ENCODE peak calls at places on chromosomes 13 and 19, in four cellular contexts. J is stomach, Z is colonic mucosa, K is heart right ventricle. M is an unnamed sample.

GRCh38 chr19:51071006-51071405 is 6.1 kb upstream of the KLK13 start:
- DNase-seq in J (peak; percentile 53), Z (no peak), K (no peak), M (no peak)

GRCh38 chr19:43439183-43440063 is 24.7 kb downstream of the TEX101 start:
- DNase-seq in J (no peak), Z (no peak), K (no peak), M (no peak)

GRCh38 chr19:2573916-2574315 is 98.0 kb downstream of the GADD45B start:
- DNase-seq in J (no peak), Z (no peak), K (no peak), M (no peak)

GRCh38 chr19:45273532-45273877 is 22.4 kb downstream of the MARK4 start:
- DNase-seq in K (no peak), Z (no peak), J (no peak), M (no peak)

GRCh38 chr19:32339988-32340874 is 5.2 kb upstream of the ZNF507 start:
- DNase-seq in J (peak; percentile 82), Z (peak; percentile 66), K (peak; percentile 68), M (no peak)

GRCh38 chr13:76635232-76636021 is 250.8 kb downstream of the KCTD12 start:
- DNase-seq in Z (no peak), J (no peak), K (no peak), M (no peak)

GRCh38 chr13:114130708-114131580 is 1.5 kb downstream of the RASA3 start:
- DNase-seq in K (peak; percentile 53), Z (peak; percentile 47), J (no peak), M (no peak)

GRCh38 chr19:5666921-5667610 is 13.2 kb downstream of the MICOS13 start:
- DNase-seq in J (no peak), K (no peak), Z (no peak), M (no peak)

GRCh38 chr13:52004508-52005183 is 6.6 kb downstream of the ATP7B start:
- DNase-seq in K (no peak), Z (peak; percentile 63), J (no peak), M (no peak)

GRCh38 chr19:33386361-33386858 is 12.9 kb downstream of the CEBPG start:
- DNase-seq in J (no peak), Z (no peak), K (no peak), M (peak; percentile 9)

GRCh38 chr19:30673336-30673735 is 301.2 kb downstream of the ZNF536 start:
- DNase-seq in K (no peak), J (peak; percentile 14), Z (no peak), M (no peak)

GRCh38 chr13:26253262-26253786 is 605 bp upstream of the CDK8 start:
- DNase-seq in Z (no peak), K (no peak), J (no peak), M (no peak)

GRCh38 chr19:49712397-49712859 is 21.5 kb downstream of the CPT1C start:
- DNase-seq in Z (peak; percentile 65), K (peak; percentile 63), J (no peak), M (no peak)

GRCh38 chr13:52361225-52361624 is 44.7 kb downstream of the THSD1 start:
- DNase-seq in Z (no peak), J (no peak), K (no peak), M (no peak)

GRCh38 chr19:5563941-5564612 is 3.7 kb downstream of the TINCR start:
- DNase-seq in Z (no peak), K (no peak), J (no peak), M (no peak)

GRCh38 chr13:66915596-66916185 is 314.4 kb downstream of the PCDH9 start:
- DNase-seq in K (no peak), Z (no peak), J (no peak), M (no peak)

GRCh38 chr19:28128341-28128740 is 1084.6 kb downstream of the UQCRFS1 start:
- DNase-seq in J (no peak), K (no peak), Z (no peak), M (no peak)

GRCh38 chr13:79369226-79369625 is 36.8 kb downstream of the RBM26 start:
- DNase-seq in K (no peak), J (no peak), Z (no peak), M (no peak)

GRCh38 chr13:98994896-98995295 is 17.0 kb upstream of the DOCK9 start:
- DNase-seq in K (no peak), J (no peak), Z (no peak), M (no peak)

GRCh38 chr13:97659602-97660001 is 225.6 kb downstream of the RAP2A start:
- DNase-seq in Z (no peak), J (no peak), K (no peak), M (no peak)

DNA sequence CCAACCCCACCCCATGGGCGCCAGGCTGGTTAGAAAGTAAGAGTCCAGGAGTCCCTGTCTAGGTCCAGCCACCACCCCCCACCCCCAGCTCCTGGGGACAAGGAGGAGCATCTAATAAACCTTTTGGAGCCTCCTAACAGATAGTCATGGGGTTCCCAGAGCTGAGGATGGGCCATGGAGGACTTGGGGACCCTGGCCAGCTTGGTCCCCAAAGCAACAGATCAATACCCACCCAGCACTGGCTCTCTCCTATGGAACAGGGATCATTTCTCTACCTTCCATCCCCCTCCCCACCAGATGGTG is 9.4 kb downstream of the NR2F6 start:
- DNase-seq in Z (peak; percentile 68), J (no peak), K (no peak), M (no peak)
- H3K27ac ChIP-seq in Z (peak overlapping the region; percentile 70), J (peak overlapping the region; percentile 61), K (peak overlapping the region; percentile 68), M (no peak overlapping the region)

DNA sequence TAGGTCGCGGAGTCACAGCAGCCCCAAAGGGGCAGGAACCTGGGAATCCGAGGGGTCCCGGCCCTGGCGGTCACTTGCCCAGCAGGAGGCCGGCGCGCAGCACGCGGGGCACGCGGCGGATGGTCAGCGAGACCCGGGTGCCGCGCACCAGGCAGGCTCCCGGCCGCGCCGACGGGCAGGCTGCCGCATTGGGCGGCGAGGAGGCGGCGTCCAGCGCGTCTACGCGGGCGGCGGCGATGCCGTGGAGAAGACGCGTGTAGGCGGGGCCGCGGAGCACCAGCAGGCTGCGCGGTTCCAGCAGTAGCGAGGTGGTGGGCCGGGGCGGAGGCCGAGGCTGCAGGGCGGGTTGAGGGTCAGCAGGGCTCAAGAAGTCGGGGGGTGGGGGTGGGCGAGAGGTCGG is 607 bp upstream of the SYNE4 start:
- DNase-seq in K (peak; percentile 76), J (peak; percentile 72), Z (peak; percentile 72), M (no peak)
- H3K4me3 ChIP-seq in K (peak overlapping the region; percentile 49), J (peak overlapping the region; percentile 38), Z (peak overlapping the region; percentile 51), M (no peak overlapping the region)

GRCh38 chr19:40025938-40026596 is 29.2 kb downstream of the ZNF546 start:
- DNase-seq in J (no peak), K (no peak), Z (no peak), M (no peak)
- H3K27ac ChIP-seq in J (no peak overlapping the region), K (no peak overlapping the region), Z (no peak overlapping the region), M (no peak overlapping the region)

DNA sequence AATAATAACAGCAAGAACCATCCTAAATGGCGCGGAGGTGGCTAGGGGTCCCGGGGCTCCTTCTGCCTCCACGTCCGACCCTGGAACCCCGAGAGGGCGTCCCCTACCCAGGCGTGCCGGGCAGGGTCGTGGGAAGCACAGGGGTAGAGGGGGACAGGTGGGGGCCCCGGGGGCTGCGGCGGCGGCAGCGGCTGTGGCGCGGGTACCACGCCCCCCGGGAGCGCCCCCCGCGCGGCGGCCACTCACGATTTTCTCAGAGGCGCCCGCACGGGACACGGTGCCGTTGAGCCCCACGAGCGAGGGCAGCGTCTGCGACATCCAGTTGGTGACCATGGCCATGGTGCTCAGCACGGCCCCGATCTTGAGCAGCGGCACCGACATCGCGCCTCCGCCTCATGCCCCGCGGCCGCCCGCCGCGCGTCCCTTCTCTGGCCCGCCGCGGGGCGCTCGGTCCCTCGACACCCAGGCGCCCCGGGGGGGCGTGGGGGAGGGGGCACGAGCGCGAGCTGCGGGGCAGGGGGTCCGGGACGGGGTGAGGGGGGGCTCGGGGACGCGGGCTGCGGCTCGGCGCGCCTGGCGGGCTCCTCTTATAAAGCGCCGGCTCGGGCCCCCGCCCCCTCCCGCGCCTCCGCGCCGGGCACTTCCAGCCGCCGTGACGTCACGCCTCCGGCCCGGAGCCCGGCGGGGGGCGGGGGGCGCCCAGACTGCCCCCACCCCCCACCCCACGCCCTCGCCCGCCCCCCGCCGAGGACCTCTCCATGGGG is 22.9 kb downstream of the OLFM2 start:
- DNase-seq in J (peak; percentile 28), K (no peak), Z (no peak), M (no peak)
- H3K4me3 ChIP-seq in J (peak overlapping the region; percentile 53), K (peak overlapping the region; percentile 42), Z (peak overlapping the region; percentile 37), M (no peak overlapping the region)

GRCh38 chr19:35278578-35279284 is 3.6 kb upstream of the HAMP start:
- DNase-seq in K (no peak), J (no peak), Z (no peak), M (no peak)

GRCh38 chr19:35273686-35274259 is 5.0 kb downstream of the USF2 start:
- DNase-seq in Z (no peak), J (no peak), K (no peak), M (no peak)

GRCh38 chr19:35274323-35274722 is 5.6 kb downstream of the USF2 start:
- DNase-seq in J (no peak), K (no peak), Z (no peak), M (no peak)

GRCh38 chr19:35279374-35279773 is 3.0 kb upstream of the HAMP start:
- DNase-seq in Z (no peak), J (no peak), K (no peak), M (no peak)

DNA sequence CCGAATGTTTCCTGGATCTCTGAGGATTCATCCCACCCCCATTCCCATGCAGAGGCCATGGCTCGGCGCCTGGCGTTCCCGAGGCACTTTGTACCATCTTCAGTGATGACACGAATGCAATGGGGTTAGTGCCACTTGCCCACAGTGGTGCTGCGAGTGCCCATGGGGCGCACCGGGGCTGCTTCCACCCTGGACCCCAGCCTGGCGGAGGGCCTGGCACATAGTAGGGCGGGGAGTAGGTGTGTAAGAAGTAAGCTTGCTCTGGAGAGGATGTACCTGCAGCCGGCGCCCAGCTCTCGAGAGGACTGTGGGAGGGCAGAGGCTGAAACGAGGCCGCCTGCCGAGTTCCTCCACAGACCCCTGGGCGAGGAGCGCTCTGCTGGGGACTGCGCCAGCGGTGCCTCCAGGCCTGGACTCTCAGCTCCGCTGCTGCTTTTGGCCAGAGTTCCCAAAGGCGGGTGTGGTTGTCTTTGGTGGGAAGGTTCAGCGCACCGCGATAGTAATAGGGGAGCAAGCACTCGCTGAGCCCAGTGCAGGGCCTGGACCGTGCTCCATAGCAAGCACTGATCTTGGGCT is 5.5 kb upstream of the HAMP start:
- DNase-seq in J (no peak), K (no peak), Z (no peak), M (no peak)
- H3K27ac ChIP-seq in J (no peak overlapping the region), K (no peak overlapping the region), Z (no peak overlapping the region), M (no peak overlapping the region)

GRCh38 chr13:109600078-109600477 is 186.3 kb downstream of the IRS2 start:
- DNase-seq in J (no peak), Z (no peak), K (no peak), M (no peak)

GRCh38 chr13:109593230-109593629 is 193.2 kb downstream of the IRS2 start:
- DNase-seq in Z (no peak), J (no peak), K (no peak), M (no peak)

GRCh38 chr13:109592776-109593175 is 193.6 kb downstream of the IRS2 start:
- DNase-seq in K (no peak), Z (no peak), J (no peak), M (no peak)

GRCh38 chr13:109595466-109595865 is 190.9 kb downstream of the IRS2 start:
- DNase-seq in J (no peak), Z (no peak), K (no peak), M (no peak)
- H3K4me3 ChIP-seq in J (no peak overlapping the region), Z (no peak overlapping the region), K (no peak overlapping the region), M (no peak overlapping the region)

DNA sequence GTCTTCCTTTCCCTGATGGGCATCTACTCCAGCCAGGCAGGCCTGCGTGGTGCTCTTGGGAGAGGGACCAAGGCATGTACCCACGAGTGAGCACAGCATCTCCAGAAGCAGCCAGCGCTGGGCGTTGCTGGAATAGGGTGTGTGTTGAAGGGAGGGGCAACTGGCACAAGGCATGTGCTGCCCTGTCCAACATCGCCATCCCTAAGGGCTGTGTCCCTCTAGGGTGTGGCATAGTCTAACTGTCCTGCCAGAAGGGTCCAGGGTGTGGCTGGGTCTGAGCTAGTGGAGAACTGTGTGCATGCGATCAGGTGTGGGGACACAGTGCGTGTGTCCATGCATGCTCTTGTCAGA is 2.8 kb downstream of the NOTCH3 start:
- DNase-seq in Z (peak; percentile 38), J (no peak), K (no peak), M (no peak)
- H3K27ac ChIP-seq in Z (no peak overlapping the region), J (no peak overlapping the region), K (peak overlapping the region; percentile 34), M (no peak overlapping the region)